ENCODE peak calls at places on chromosomes 16 and 17, in eight cellular contexts. Z, M, S, C, H, R, Q and V are unnamed samples.

GRCh38 chr16:29712770-29713169 is 33.0 kb downstream of the C16orf54 start:
- DNase-seq in M (no peak), H (no peak), Q (no peak), S (no peak), Z (no peak), C (no peak), R (no peak), V (no peak)

GRCh38 chr17:56521439-56522141 is 71.9 kb upstream of the NOG start:
- DNase-seq in M (no peak), H (peak), S (no peak), R (no peak), C (no peak), Z (no peak), Q (no peak), V (no peak)

GRCh38 chr17:17822189-17822978 is 14.4 kb downstream of the SREBF1 start:
- DNase-seq in C (peak), M (peak), Z (peak), Q (no peak), H (no peak), S (peak), R (no peak), V (no peak)

GRCh38 chr17:246851-247421 is 65.5 kb upstream of the DOC2B start:
- DNase-seq in C (no peak), R (no peak), M (no peak), S (no peak), Q (no peak), Z (no peak), H (no peak), V (no peak)

GRCh38 chr17:50967795-50968194 is 101.6 kb upstream of the TOB1 start:
- DNase-seq in Q (no peak), C (no peak), Z (no peak), R (no peak), S (peak), M (no peak), H (no peak), V (no peak)

GRCh38 chr17:58535431-58535830 is 21.0 kb upstream of the MTMR4 start:
- DNase-seq in Z (no peak), C (no peak), Q (no peak), H (no peak), M (no peak), S (peak), R (peak), V (peak)

GRCh38 chr17:17580662-17581470 is 10.6 kb downstream of the PEMT start:
- DNase-seq in H (no peak), S (peak), R (no peak), C (no peak), Z (no peak), M (no peak), Q (no peak), V (no peak)

GRCh38 chr16:51034481-51035109 is 116.5 kb downstream of the SALL1 start:
- DNase-seq in M (no peak), Q (no peak), C (no peak), R (no peak), H (no peak), Z (no peak), S (no peak), V (no peak)

GRCh38 chr16:27088216-27088615 is 21.5 kb downstream of the C16orf82 start:
- DNase-seq in Z (no peak), R (no peak), H (no peak), C (no peak), S (no peak), M (no peak), Q (no peak), V (no peak)

GRCh38 chr17:39208893-39209292 is 8.8 kb downstream of the RPL19 start:
- DNase-seq in Q (no peak), M (peak), R (peak), S (no peak), H (no peak), C (no peak), Z (no peak), V (no peak)

GRCh38 chr17:5893741-5894140 is 176.4 kb upstream of the WSCD1 start:
- DNase-seq in Z (no peak), M (no peak), C (no peak), Q (no peak), R (no peak), H (no peak), S (no peak), V (no peak)

DNA sequence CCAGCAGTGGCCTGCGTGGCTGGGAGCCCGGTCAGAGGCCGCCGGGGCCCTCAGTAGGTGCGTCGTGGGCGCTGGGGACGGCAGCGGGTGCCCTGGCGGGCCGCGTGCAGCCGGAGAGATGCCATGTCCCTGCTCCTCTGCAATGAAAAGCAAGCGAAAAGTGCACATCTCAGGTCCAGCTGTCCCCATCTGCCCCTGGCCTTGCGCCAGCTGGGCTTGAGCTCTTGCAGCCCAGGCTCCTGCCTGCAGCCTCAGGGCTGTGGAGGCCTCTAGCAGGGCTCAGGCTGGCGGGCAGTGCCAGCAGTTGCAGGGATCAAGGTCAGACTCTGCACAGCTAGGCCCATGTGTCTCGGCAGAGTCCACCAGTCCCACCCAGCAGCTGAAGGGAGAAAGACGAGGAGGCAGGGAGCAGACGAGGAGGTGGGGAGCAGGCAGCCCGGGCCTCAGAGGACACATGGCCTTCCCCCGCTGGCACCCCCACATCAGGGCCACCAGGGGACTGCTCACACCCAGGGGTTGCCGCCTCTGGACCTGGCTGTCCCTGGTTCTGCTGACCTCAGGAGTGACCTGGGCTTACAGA is 11.2 kb downstream of the SLC16A3 start:
- DNase-seq in S (no peak), Q (no peak), Z (peak), C (no peak), R (no peak), M (no peak), H (no peak), V (no peak)
- H3K27ac ChIP-seq in S (peak), Q (peak), Z (peak), C (peak), R (peak), M (no peak), H (no peak), V (peak)

GRCh38 chr16:56532714-56533113 is 12.9 kb upstream of the BBS2 start:
- DNase-seq in H (peak), Q (no peak), M (no peak), Z (no peak), S (no peak), R (no peak), C (no peak), V (peak)
- TF ChIP-seq CTCF in H (peak), Q (no peak), M (no peak), Z (no peak), S (no peak), R (no peak), C (no peak), V (no peak)

GRCh38 chr16:28592979-28593553 is 3.8 kb downstream of the SULT1A2 start:
- DNase-seq in Q (no peak), R (no peak), C (no peak), S (no peak), Z (no peak), H (no peak), M (no peak), V (no peak)

GRCh38 chr16:28597692-28598261 is 927 bp upstream of the SULT1A2 start:
- DNase-seq in Z (no peak), S (no peak), C (no peak), M (peak), R (peak), H (peak), Q (no peak), V (no peak)

GRCh38 chr16:28592511-28592910 is 4.3 kb downstream of the SULT1A2 start:
- DNase-seq in Z (no peak), C (no peak), M (no peak), Q (no peak), H (no peak), R (no peak), S (no peak), V (no peak)

GRCh38 chr16:28596840-28597691 is at the start of gene SULT1A2:
- DNase-seq in H (peak), M (peak), C (no peak), Z (no peak), S (peak), R (no peak), Q (no peak), V (peak)

GRCh38 chr16:28596115-28596630 is 677 bp downstream of the SULT1A2 start:
- DNase-seq in Q (no peak), S (peak), M (no peak), C (no peak), R (no peak), Z (no peak), H (no peak), V (no peak)
- H3K27ac ChIP-seq in Q (no peak), S (peak), M (no peak), C (no peak), R (peak), Z (no peak), H (no peak), V (no peak)

DNA sequence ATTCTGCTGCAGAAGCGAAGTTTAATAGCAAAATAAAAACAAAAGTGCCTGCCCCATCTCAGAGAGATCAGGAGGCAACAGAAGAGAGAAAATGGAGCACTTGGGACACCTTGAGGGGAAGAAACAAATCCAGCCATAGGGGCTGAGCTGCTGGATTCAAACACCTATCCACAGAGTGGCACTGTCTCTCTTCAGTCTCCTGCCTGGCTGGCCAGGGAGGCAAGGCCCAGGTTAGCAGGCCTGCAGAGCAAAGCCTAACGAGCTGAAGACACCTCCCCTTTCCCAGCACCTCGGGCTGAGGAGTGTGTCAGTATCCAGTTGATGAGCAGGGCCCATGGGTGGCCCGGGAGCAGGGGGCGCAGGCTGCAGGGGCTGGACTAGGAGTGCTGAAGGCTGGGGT is 8.8 kb upstream of the KRT31 start:
- DNase-seq in M (no peak), Q (no peak), Z (no peak), C (no peak), H (no peak), R (peak), S (no peak), V (peak)
- TF ChIP-seq CTCF in M (no peak), Q (no peak), Z (no peak), C (no peak), H (peak), R (peak), S (no peak), V (no peak)